ENCODE peak calls at places on chromosomes 16 and 17, in six cellular contexts. Z, E, N, I, H and P are unnamed samples.

GRCh38 chr16:25270577-25270976 is 12.9 kb upstream of the ZKSCAN2 start:
- DNase-seq in Z (no peak), E (no peak), N (no peak), I (no peak), H (no peak), P (no peak)

GRCh38 chr16:77975942-77976341 is 46.4 kb upstream of the CLEC3A start:
- DNase-seq in Z (no peak), E (no peak), N (no peak), I (no peak), H (no peak), P (no peak)

GRCh38 chr17:67425571-67426160 is 48.6 kb downstream of the PITPNC1 start:
- DNase-seq in Z (no peak), E (no peak), N (no peak), I (no peak), H (no peak), P (no peak)

GRCh38 chr17:5883775-5884665 is 186.2 kb upstream of the WSCD1 start:
- DNase-seq in Z (no peak), E (no peak), N (no peak), I (no peak), H (no peak), P (no peak)

GRCh38 chr17:50181155-50181554 is 15.3 kb downstream of the SGCA start:
- DNase-seq in Z (no peak), E (no peak), N (no peak), I (no peak), H (no peak), P (no peak)

GRCh38 chr17:2108170-2108569 is 53.3 kb downstream of the HIC1 start:
- DNase-seq in Z (no peak), E (no peak), N (no peak), I (no peak), H (peak), P (no peak)

GRCh38 chr16:64975821-64976220 is 146.0 kb downstream of the CDH11 start:
- DNase-seq in Z (no peak), E (no peak), N (no peak), I (no peak), H (no peak), P (no peak)

GRCh38 chr17:50539762-50540440 is 7.1 kb upstream of the SPATA20 start:
- DNase-seq in Z (no peak), E (peak), N (no peak), I (peak), H (no peak), P (no peak)

GRCh38 chr16:55480228-55480655 is 1.2 kb downstream of the MMP2 start:
- DNase-seq in Z (peak), E (no peak), N (peak), I (peak), H (peak), P (no peak)

GRCh38 chr16:1791256-1791942 is 2.1 kb downstream of the IGFALS start:
- DNase-seq in Z (no peak), E (no peak), N (no peak), I (no peak), H (no peak), P (no peak)

GRCh38 chr17:45234641-45235040 is 13.0 kb downstream of the FMNL1 start:
- DNase-seq in Z (no peak), E (peak), N (no peak), I (no peak), H (no peak), P (peak)

GRCh38 chr17:73343168-73343634 is 31.4 kb upstream of the CDC42EP4 start:
- DNase-seq in Z (no peak), E (no peak), N (no peak), I (no peak), H (no peak), P (no peak)

GRCh38 chr17:61805399-61805798 is 57.9 kb downstream of the BRIP1 start:
- DNase-seq in Z (no peak), E (no peak), N (no peak), I (peak), H (no peak), P (no peak)

GRCh38 chr17:83199500-83200201 is 120.2 kb downstream of the METRNL start:
- DNase-seq in Z (peak), E (no peak), N (peak), I (no peak), H (peak), P (no peak)

DNA sequence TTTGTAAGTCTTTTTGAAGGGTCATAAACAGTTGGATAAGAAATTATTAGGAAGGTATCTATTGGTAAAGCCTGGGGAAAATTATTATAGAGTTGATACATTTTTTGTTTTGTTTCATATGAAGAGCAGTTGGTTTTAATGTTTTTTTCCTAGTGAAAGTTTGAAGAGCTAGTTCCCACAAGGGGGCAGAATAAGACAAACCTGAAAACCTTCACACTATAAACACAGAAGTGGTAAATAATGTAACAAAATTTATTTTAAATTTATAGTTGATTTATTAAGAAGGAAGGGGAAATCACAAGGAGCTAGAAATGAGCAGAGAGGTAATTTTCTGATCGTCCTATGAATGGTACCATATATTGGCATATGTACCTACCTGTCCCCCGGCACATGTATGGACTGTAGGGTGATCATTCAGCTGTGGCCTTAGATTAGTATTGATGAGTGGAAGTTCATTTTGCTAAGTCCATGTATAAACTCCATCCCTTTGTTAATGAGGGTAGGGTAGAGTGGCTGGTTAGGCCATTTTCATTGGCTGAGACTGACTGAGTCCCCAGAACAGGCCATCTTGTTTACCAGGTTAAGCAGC is 116.3 kb downstream of the TANC2 start:
- DNase-seq in Z (no peak), E (peak), N (peak), I (peak), H (no peak), P (no peak)
- TF ChIP-seq CTCF in Z (no peak), E (peak), N (peak), I (peak), H (no peak), P (no peak)

GRCh38 chr17:29251969-29252866 is 5.6 kb downstream of the CRYBA1 start:
- DNase-seq in Z (no peak), E (peak), N (no peak), I (no peak), H (no peak), P (peak)
- TF ChIP-seq CTCF in Z (no peak), E (peak), N (peak), I (peak), H (no peak), P (no peak)

GRCh38 chr17:48593840-48594411 is 347 bp upstream of the HOXB5 start:
- DNase-seq in Z (no peak), E (peak), N (no peak), I (peak), H (peak), P (peak)
- TF ChIP-seq CTCF in Z (peak), E (peak), N (peak), I (peak), H (peak), P (peak)

GRCh38 chr16:66954097-66954659 is 6.9 kb upstream of the CES3 start:
- DNase-seq in Z (peak), E (peak), N (no peak), I (peak), H (peak), P (peak)
- TF ChIP-seq CTCF in Z (no peak), E (peak), N (peak), I (peak), H (no peak), P (peak)

DNA sequence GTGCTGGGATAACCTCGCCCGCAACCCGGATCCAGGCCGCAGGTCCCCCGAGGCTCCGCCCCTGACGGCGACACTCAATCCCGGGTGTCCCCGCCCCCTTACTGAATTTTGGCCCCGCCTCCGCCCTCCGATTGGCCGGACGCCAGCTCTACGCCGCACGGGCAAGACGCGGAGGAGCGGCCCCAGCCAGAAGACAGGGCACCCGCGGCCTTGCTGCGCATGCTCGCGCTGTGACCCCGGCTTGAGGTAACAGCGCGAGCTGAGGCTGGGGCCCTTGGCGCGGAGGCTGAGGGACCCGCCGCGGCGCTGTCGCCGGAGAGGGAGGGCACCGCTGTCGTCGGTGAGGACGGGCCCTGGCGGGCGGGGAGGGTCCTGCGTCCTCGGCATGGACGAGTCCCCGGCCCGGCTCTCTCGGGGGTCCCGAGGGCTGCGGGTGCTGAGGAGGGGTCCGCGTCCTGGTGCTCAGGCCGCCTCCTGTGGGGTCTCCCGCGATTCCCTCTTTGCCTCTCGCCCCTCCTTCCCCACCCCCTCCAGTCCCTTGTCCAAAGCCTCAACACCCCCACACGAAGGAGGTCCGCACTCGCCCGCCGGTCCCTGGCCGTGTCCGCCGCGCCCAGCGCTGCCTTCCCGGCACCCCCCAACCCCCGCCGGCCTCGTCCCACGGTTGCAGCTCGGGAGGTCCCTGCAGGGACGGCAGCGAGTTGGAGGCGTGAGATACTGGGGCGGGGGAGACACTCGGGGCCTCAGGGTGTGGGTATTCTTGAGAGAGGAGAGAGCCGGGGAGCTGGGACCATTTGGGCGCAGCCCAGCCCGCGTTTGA is at the start of gene FLYWCH2:
- DNase-seq in Z (peak), E (peak), N (peak), I (peak), H (peak), P (peak)
- TF ChIP-seq CTCF in Z (no peak), E (no peak), N (peak), I (no peak), H (no peak), P (no peak)

DNA sequence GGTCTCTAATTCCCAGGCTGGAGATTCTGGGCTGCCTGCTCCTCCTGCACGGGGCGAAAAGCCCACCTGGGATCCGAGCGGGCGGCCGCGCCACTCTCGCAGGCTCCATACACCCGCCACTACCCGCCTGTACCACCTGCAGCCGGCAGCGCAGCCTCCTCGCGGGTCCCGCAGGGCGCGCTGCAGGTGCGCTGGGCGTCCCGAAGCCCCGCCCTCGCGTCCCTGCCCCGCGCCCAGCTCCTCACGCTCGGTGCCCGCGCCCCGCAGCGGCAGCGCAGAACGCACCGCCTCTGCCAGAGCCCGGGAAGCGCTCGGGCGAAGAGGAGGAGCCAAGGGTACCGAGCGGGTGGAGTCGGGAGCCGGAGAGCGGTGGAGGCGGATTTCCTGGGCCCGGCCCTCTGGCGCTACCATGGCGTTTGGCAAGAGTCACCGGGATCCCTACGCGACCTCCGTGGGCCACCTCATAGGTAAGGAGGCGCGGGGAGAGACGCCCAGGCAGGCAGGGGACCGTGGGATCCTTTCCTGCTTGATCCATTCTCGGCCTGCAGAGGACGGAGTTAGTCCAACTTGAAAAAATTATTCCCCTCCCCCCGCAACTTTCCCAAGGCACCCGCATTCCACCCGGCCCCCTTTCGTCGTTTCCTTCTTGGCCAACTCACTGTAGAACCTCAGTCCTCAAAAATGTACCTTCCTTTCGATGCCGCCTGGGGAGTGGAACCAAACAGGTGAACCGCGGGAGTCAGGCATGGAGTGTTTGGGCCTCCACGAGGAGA is at the start of gene TOM1L1:
- DNase-seq in Z (no peak), E (peak), N (no peak), I (peak), H (peak), P (peak)
- TF ChIP-seq CTCF in Z (no peak), E (no peak), N (no peak), I (peak), H (no peak), P (no peak)

GRCh38 chr16:10617662-10618420 is 37.4 kb upstream of the EMP2 start:
- DNase-seq in Z (no peak), E (no peak), N (no peak), I (peak), H (no peak), P (no peak)
- TF ChIP-seq CTCF in Z (no peak), E (no peak), N (no peak), I (no peak), H (no peak), P (no peak)

DNA sequence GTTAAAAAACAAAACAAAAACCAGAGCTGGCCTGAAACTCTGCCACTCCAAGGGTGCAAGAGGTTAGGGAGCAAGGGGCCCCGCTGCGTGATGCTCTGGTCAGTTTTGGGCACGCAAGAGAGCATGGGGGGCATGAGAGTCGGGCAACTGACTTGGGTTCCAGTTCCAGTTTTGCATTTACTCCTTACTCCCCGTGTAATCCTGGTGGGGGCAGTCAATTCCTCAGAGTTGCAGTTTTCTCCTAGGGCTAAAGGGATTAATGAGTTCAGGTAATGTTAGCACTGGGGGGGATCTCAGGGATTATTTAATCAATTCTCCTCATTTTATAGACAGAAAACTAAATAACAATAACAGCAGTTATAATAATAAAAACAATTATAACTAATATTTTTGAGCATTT is 72.9 kb upstream of the PMFBP1 start:
- DNase-seq in Z (no peak), E (no peak), N (no peak), I (no peak), H (no peak), P (no peak)
- TF ChIP-seq CTCF in Z (no peak), E (no peak), N (no peak), I (no peak), H (no peak), P (no peak)

GRCh38 chr17:11642655-11643054 is 44.4 kb downstream of the DNAH9 start:
- DNase-seq in Z (no peak), E (no peak), N (no peak), I (no peak), H (peak), P (no peak)
- TF ChIP-seq CTCF in Z (no peak), E (no peak), N (no peak), I (no peak), H (no peak), P (no peak)